ENCODE peak calls at places on chromosome 13, in four cellular contexts. D is neuronal stem cell, G is H1, N is mesenchymal stem cell. A is an unnamed sample. For H3K4me1, the result is how much of the 10 kb centered on the place peaks cover.

GRCh38 chr13:43730642-43731041 is 56.1 kb downstream of the ENOX1 start:
- DNase-seq in D (no peak), G (no peak), N (peak), A (no peak)

GRCh38 chr13:108780706-108781105 is 151.3 kb downstream of the MYO16 start:
- DNase-seq in D (no peak), G (no peak), N (no peak), A (peak)

GRCh38 chr13:110206170-110206569 is 100.8 kb downstream of the COL4A1 start:
- DNase-seq in D (no peak), G (no peak), N (no peak), A (no peak)

GRCh38 chr13:49292742-49293498 is 45.2 kb downstream of the CDADC1 start:
- DNase-seq in D (no peak), G (no peak), N (peak), A (no peak)

GRCh38 chr13:40190656-40191100 is 475.8 kb downstream of the FOXO1 start:
- DNase-seq in D (peak), G (no peak), N (peak), A (peak)

GRCh38 chr13:55566334-55566733 is 1574.4 kb upstream of the PRR20A start:
- DNase-seq in D (no peak), G (no peak), N (no peak), A (no peak)

GRCh38 chr13:49569993-49570689 is 15.2 kb downstream of the RCBTB1 start:
- DNase-seq in D (no peak), G (no peak), N (no peak), A (no peak)

GRCh38 chr13:110610955-110611595 is 4.3 kb upstream of the NAXD start:
- DNase-seq in D (no peak), G (no peak), N (no peak), A (peak)

GRCh38 chr13:51619614-51620013 is 35.4 kb downstream of the WDFY2 start:
- DNase-seq in D (no peak), G (no peak), N (peak), A (no peak)

GRCh38 chr13:106917673-106918652 is 350.0 kb upstream of the ARGLU1 start:
- DNase-seq in D (peak), G (peak), N (peak), A (peak)

GRCh38 chr13:34671136-34671535 is 270.9 kb upstream of the NBEA start:
- DNase-seq in D (no peak), G (no peak), N (no peak), A (no peak)

GRCh38 chr13:111974065-111974640 is 92.8 kb upstream of the SOX1 start:
- DNase-seq in D (no peak), G (no peak), N (peak), A (no peak)

GRCh38 chr13:99439850-99440604 is 61.2 kb upstream of the TM9SF2 start:
- DNase-seq in D (no peak), G (no peak), N (no peak), A (no peak)

GRCh38 chr13:20779405-20779804 is 5.6 kb upstream of the EEF1AKMT1 start:
- DNase-seq in D (no peak), G (no peak), N (no peak), A (no peak)

GRCh38 chr13:111359237-111359915 is 38.9 kb downstream of the TEX29 start:
- DNase-seq in D (peak), G (peak), N (no peak), A (no peak)

GRCh38 chr13:71218960-71219359 is 648.0 kb downstream of the DACH1 start:
- DNase-seq in D (peak), G (no peak), N (no peak), A (peak)

GRCh38 chr13:80084086-80084676 is 256.7 kb downstream of the SPRY2 start:
- DNase-seq in D (no peak), G (no peak), N (peak), A (no peak)

DNA sequence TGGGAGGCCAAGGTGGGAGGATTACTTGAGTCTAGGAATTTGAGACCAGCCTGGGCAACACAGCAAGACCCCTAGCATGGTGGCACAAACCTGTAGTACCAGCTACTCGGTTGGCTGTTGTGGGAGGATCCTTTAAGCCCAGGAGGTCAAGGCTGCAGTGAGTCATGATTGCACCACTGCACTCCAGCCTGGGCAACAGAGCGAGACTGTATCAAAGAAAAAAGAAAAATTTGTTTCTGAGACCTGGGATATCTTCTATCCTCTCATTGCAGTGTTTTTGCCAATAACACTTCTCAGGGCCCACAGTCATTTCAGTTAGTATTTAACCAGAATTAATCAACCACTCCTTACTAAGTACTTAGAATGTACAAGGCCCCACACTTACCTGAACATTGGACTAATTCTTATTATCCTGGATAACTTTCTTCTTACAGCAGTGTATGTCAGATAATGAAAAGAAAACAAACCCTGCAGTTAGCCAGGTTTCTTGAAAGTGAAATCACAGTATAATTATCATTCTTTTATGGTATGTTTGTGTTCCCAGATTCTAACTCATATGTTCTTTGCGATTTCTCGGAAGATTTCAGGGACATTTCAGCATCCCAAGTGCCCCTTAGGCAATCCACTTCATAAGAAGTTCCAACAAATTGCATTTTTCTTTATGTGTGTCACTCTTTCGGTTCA is 75.6 kb upstream of the KLF5 start:
- DNase-seq in D (no peak), G (no peak), N (peak), A (peak)
- H3K4me1 ChIP-seq in D (under half), G (under half), N (under half), A (under half)

DNA sequence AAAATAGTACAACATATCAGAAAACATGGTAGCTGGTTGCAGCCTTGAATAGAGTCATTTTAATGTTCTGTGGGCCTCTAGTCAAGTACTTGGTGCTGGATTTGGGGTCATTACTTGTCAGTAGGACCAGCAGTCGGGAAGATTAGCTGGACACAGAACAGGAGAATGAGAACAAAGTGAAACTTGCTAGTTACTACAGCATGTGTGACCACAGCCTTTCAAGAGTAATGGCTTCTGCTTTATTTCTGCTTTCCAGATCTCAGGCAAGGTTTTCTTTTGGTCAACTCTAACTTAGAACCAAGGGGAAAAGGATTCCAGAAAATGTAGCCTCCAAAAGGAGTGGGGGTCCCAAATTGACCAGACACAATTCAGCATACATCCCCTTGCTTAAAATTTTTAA is 17.1 kb upstream of the VWA8 start:
- DNase-seq in D (no peak), G (no peak), N (no peak), A (no peak)
- H2AFZ ChIP-seq in D (no peak), G (no peak), N (no peak), A (no peak)

GRCh38 chr13:45198924-45199323 is 1.9 kb downstream of the KCTD4 start:
- DNase-seq in D (no peak), G (no peak), N (peak), A (no peak)

GRCh38 chr13:45198041-45198440 is 2.8 kb downstream of the KCTD4 start:
- DNase-seq in D (no peak), G (no peak), N (no peak), A (no peak)

GRCh38 chr13:45200701-45201230 is at the start of gene KCTD4:
- DNase-seq in D (no peak), G (no peak), N (peak), A (no peak)

GRCh38 chr13:45196622-45197021 is 4.2 kb downstream of the KCTD4 start:
- DNase-seq in D (no peak), G (no peak), N (peak), A (no peak)

DNA sequence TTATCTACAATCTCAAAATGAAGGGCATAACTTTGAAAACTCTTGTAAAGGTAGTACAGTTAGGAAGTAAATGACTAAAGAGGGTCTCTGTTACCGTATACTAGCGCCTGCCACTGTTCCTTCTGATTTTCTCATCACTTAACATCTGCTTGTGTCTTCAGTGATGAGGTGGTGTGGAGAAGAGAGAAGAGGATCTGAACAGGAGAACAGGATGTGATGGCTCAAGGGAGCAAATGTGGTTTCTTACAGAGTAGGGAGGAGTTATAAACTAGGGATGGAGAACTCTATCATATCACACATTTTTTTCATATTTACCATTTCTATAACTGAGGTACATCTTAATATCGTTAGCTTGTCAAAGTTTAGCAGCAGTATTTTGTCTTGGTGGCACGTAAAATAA is 1.1 kb downstream of the KCTD4 start:
- DNase-seq in D (no peak), G (no peak), N (no peak), A (no peak)
- H2AK5ac ChIP-seq in D (no peak), G (no peak), N (no peak), A (no peak)

GRCh38 chr13:24340608-24340955 is 31.2 kb downstream of the C1QTNF9 start:
- DNase-seq in D (no peak), G (no peak), N (no peak), A (no peak)
- H3K4me1 ChIP-seq in D (under half), G (under half), N (under half), A (under half)

GRCh38 chr13:30355839-30356238 is 48.5 kb upstream of the KATNAL1 start:
- DNase-seq in D (no peak), G (no peak), N (no peak), A (no peak)
- H2AFZ ChIP-seq in D (peak), G (no peak), N (no peak), A (no peak)

GRCh38 chr13:33270906-33271538 is 14.5 kb downstream of the STARD13 start:
- DNase-seq in D (no peak), G (no peak), N (peak), A (no peak)
- H2AK5ac ChIP-seq in D (no peak), G (no peak), N (peak), A (no peak)

GRCh38 chr13:114050536-114051450 is 76.9 kb upstream of the C13orf46 start:
- DNase-seq in D (no peak), G (no peak), N (no peak), A (no peak)
- H3K4me1 ChIP-seq in D (under half), G (under half), N (half or more), A (under half)

DNA sequence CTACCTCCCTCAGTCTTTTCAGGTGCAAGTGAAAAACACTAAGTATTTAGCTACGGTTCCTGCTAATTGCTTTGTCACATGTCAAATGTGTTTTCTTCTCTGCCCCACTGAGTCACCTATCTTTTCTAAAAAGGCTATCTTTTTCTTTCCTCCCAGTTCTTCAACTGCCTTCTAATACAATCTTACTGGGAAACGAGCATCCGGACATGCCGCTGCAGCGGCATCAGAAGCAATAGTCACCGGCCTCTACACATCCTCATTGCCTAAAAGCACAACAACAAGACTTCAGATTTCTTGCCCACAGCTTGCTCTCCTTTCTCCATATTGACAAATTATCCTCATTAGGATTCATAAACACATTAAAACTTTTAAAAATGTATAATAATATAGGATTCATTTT is 1.2 kb downstream of the PCDH9 start:
- DNase-seq in D (no peak), G (no peak), N (peak), A (no peak)
- H2AFZ ChIP-seq in D (peak), G (no peak), N (no peak), A (no peak)

GRCh38 chr13:98272549-98272948 is 95.5 kb upstream of the RNF113B start:
- DNase-seq in D (peak), G (no peak), N (no peak), A (no peak)

GRCh38 chr13:98275711-98276171 is 98.7 kb upstream of the RNF113B start:
- DNase-seq in D (no peak), G (no peak), N (peak), A (no peak)

GRCh38 chr13:98274921-98275487 is 97.9 kb upstream of the RNF113B start:
- DNase-seq in D (no peak), G (no peak), N (peak), A (no peak)

GRCh38 chr13:98273067-98273823 is 96.2 kb upstream of the RNF113B start:
- DNase-seq in D (no peak), G (no peak), N (peak), A (peak)

GRCh38 chr13:98273824-98274786 is 97.0 kb upstream of the RNF113B start:
- DNase-seq in D (no peak), G (no peak), N (peak), A (no peak)
- H2AK5ac ChIP-seq in D (no peak), G (peak), N (no peak), A (no peak)

GRCh38 chr13:24162604-24163003 is 2.1 kb downstream of the SPATA13 start:
- DNase-seq in D (no peak), G (no peak), N (no peak), A (no peak)

GRCh38 chr13:24159362-24159761 is 1.2 kb upstream of the SPATA13 start:
- DNase-seq in D (no peak), G (no peak), N (no peak), A (no peak)

GRCh38 chr13:24159921-24160324 is 597 bp upstream of the SPATA13 start:
- DNase-seq in D (no peak), G (peak), N (no peak), A (no peak)

GRCh38 chr13:24161980-24162517 is 1.5 kb downstream of the SPATA13 start:
- DNase-seq in D (no peak), G (no peak), N (no peak), A (no peak)

DNA sequence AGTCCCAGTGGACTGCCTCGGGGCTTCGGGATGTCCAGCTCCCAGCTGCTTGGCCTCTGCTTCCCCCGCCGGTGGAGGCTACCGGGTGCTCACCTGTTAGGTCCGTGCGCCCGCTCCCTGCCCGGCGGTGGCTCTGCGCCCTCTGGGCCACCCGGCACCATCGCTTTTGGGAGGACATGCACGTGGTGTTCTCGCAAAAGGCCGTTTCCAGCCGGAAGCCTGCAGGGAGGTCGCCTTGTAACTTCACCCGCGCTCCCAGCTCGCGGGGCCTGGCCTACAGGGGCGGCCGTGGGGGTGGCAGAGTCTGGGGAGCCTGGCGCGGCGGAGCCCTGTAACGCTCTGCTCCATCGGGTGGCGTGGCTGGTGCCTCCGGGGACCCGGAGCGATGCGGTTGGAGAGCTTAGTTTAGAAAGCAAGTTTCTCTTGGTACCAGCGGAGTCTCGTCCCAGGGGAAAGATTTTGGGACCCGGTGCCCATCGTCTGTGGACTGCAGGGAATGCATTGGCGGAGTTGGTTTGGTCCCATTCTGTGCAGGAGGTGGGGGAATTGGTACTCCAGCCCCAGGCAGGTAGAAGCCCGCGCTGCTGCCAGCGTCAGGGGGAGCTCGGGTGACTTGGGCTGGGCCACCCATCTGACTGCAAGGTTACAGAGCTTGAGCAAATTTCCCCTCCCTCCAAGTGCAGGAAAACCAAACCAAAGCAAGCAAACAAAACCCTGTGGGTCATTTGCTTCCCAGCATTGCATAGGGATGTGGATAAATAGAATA is 673 bp downstream of the SPATA13 start:
- DNase-seq in D (no peak), G (peak), N (no peak), A (no peak)
- H3K4me1 ChIP-seq in D (under half), G (under half), N (under half), A (under half)

A was measured in trophoblast cell.